ENCODE peak calls at places on chromosomes 1 and 21, in eight cellular contexts. K is mesenchymal stem cell; O is PC-3; F is suprapubic skin; U is GM23338; Z is CD8-positive, alpha-beta T cell; G is psoas muscle; Y is body of pancreas. T is an unnamed sample.
A peak's percentile ranks its signal among the peaks of the same experiment; 100 is the strongest.

GRCh38 chr1:204473415-204473965 is 21.1 kb downstream of the PIK3C2B start:
- DNase-seq in K (no peak), O (no peak), F (no peak), U (no peak), Z (no peak), G (no peak), Y (no peak), T (no peak)

GRCh38 chr1:170214980-170215910 is 69.5 kb downstream of the NTMT2 start:
- DNase-seq in K (no peak), O (no peak), F (no peak), U (no peak), Z (no peak), G (peak; percentile 57), Y (no peak), T (no peak)

GRCh38 chr21:26185021-26185420 is 14.5 kb upstream of the APP start:
- DNase-seq in K (no peak), O (no peak), F (no peak), U (no peak), Z (no peak), G (no peak), Y (no peak), T (no peak)

GRCh38 chr1:31297273-31298247 is 728 bp downstream of the ZCCHC17 start:
- DNase-seq in K (peak; percentile 71), O (peak; percentile 16), F (no peak), U (peak; percentile 29), Z (no peak), G (no peak), Y (peak; percentile 5), T (peak; percentile 2)

GRCh38 chr21:42080788-42081083 is 9.6 kb downstream of the UMODL1 start:
- DNase-seq in K (peak; percentile 94), O (no peak), F (no peak), U (no peak), Z (no peak), G (no peak), Y (no peak), T (no peak)

GRCh38 chr1:195664628-195665027 is 943.6 kb downstream of the KCNT2 start:
- DNase-seq in K (peak; percentile 46), O (peak; percentile 28), F (no peak), U (no peak), Z (no peak), G (no peak), Y (no peak), T (no peak)

GRCh38 chr21:24042687-24043086 is 1564.6 kb downstream of the MRPL39 start:
- DNase-seq in K (no peak), O (no peak), F (no peak), U (no peak), Z (no peak), G (no peak), Y (no peak), T (no peak)

GRCh38 chr1:190154744-190155143 is 322.9 kb downstream of the BRINP3 start:
- DNase-seq in K (no peak), O (no peak), F (no peak), U (no peak), Z (no peak), G (no peak), Y (no peak), T (no peak)

GRCh38 chr1:225848044-225848955 is 33.9 kb downstream of the TMEM63A start:
- DNase-seq in K (no peak), O (no peak), F (no peak), U (no peak), Z (peak; percentile 78), G (no peak), Y (no peak), T (no peak)

GRCh38 chr1:101236546-101237228 is at the start of gene S1PR1:
- DNase-seq in K (peak; percentile 76), O (peak; percentile 37), F (peak; percentile 80), U (peak; percentile 88), Z (peak; percentile 86), G (peak; percentile 79), Y (peak; percentile 46), T (peak; percentile 83)

GRCh38 chr1:191839891-191840290 is 318.4 kb upstream of the RGS18 start:
- DNase-seq in K (peak; percentile 47), O (peak; percentile 3), F (no peak), U (no peak), Z (no peak), G (no peak), Y (no peak), T (no peak)
- H3K4me3 ChIP-seq in K (no peak overlapping the region), O (no peak overlapping the region), F (no peak overlapping the region), U (no peak overlapping the region), Z (no peak overlapping the region), G (no peak overlapping the region), Y (no peak overlapping the region), T (no peak overlapping the region)

GRCh38 chr21:28719731-28720130 is 272.9 kb downstream of the LTN1 start:
- DNase-seq in K (no peak), O (no peak), F (no peak), U (no peak), Z (no peak), G (no peak), Y (no peak), T (no peak)
- H3K4me1 ChIP-seq in K (no peaks in the 10 kb centered on the region), O (no peaks in the 10 kb centered on the region), F (peaks cover 10% of the 10 kb centered on the region), U (no peaks in the 10 kb centered on the region), Z (no peaks in the 10 kb centered on the region), G (peaks cover 11% of the 10 kb centered on the region), Y (no peaks in the 10 kb centered on the region), T (no peaks in the 10 kb centered on the region)

GRCh38 chr1:65959896-65960295 is 167.2 kb downstream of the PDE4B start:
- DNase-seq in K (no peak), O (no peak), F (no peak), U (no peak), Z (no peak), G (no peak), Y (no peak), T (no peak)
- H3K27ac ChIP-seq in K (no peak overlapping the region), O (no peak overlapping the region), F (no peak overlapping the region), U (no peak overlapping the region), Z (no peak overlapping the region), G (no peak overlapping the region), Y (no peak overlapping the region), T (no peak overlapping the region)

GRCh38 chr1:188295157-188295556 is 1466.4 kb downstream of the PLA2G4A start:
- DNase-seq in K (no peak), O (no peak), F (no peak), U (peak; percentile 12), Z (no peak), G (no peak), Y (no peak), T (no peak)
- H3K4me3 ChIP-seq in K (no peak overlapping the region), O (no peak overlapping the region), F (no peak overlapping the region), U (no peak overlapping the region), Z (no peak overlapping the region), G (no peak overlapping the region), Y (no peak overlapping the region), T (no peak overlapping the region)

GRCh38 chr1:3139451-3139852 is 70.4 kb downstream of the PRDM16 start:
- DNase-seq in K (no peak), O (no peak), F (no peak), U (no peak), Z (no peak), G (no peak), Y (no peak), T (no peak)

GRCh38 chr1:3139871-3140837 is 71.2 kb downstream of the PRDM16 start:
- DNase-seq in K (no peak), O (no peak), F (no peak), U (no peak), Z (no peak), G (no peak), Y (peak; percentile 56), T (no peak)

GRCh38 chr1:3136532-3136931 is 67.5 kb downstream of the PRDM16 start:
- DNase-seq in K (no peak), O (no peak), F (no peak), U (no peak), Z (no peak), G (no peak), Y (no peak), T (no peak)

GRCh38 chr1:3137111-3138100 is 68.4 kb downstream of the PRDM16 start:
- DNase-seq in K (no peak), O (no peak), F (no peak), U (no peak), Z (no peak), G (no peak), Y (no peak), T (no peak)

DNA sequence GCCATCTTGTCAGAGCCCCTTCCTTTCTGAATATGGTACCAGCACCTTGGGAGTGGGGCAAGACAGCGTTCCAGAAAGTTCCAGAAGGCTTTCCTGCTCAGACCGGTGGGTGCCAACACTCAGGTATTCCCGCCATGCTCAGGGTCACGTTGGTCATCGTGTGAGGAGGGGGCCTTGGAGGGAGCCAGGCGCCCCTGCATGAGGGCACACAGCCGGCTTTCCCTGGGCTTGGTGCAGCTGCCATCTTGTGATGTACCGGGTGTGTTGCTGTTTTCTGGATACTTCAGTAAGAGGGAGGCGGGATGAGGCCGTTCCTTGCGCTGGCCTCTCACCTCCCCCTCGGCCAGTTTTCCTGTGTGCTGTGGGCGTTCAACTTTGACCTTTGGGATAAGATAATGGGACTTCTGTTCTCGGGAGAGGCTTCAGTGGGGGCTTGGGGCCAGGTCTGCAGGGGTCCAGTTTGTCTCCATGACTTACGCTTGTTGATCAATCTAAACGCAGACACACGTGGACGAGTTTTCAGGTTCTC is 69.7 kb downstream of the PRDM16 start:
- DNase-seq in K (no peak), O (no peak), F (no peak), U (no peak), Z (no peak), G (no peak), Y (no peak), T (no peak)
- H3K4me1 ChIP-seq in K (no peaks in the 10 kb centered on the region), O (peaks cover 4% of the 10 kb centered on the region), F (no peaks in the 10 kb centered on the region), U (no peaks in the 10 kb centered on the region), Z (no peaks in the 10 kb centered on the region), G (no peaks in the 10 kb centered on the region), Y (peaks cover 43% of the 10 kb centered on the region), T (no peaks in the 10 kb centered on the region)

DNA sequence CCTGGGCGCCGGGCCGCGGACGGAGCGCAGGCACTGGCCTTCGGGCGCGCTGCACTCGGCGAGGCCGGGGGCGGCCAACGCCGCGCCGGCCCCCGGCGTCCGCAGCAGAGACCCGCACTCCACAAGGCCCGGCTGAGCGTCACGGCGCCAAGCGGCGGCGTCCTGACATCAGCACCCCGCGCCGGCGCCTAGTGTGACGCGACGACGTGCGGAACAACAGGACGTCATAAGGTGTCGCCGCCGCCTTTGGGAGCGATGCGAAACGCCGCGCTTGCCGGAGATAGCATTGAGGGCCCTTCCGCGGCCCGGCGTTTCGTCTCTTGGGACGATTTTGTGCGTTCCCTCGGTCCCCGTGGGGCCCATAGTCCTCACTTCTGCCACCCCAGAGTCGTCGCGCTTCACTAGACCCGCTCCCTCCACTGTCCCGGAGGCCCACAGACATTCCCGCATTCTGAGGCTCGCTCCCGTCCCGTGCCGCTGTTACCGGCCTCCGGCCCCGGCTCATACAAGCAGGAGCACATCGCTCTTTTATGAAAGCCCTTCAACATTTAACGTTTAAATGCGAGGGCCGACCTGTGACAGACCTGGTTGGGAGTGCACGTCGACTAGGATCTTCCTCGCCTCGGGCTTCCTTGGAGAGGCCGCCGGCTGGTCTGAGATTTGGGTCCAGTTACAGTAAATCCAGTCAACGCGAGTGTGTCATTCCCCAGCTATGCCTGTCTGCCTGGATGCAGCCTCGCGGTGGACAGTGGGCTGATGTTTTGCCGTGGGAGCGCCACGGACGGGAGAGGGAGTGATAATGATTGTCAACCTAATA is at the start of gene SSU72:
- DNase-seq in K (peak; percentile 94), O (peak; percentile 98), F (peak; percentile 96), U (peak; percentile 95), Z (peak; percentile 94), G (peak; percentile 97), Y (peak; percentile 93), T (peak; percentile 95)
- H3K27ac ChIP-seq in K (peak within 1 kb of the TSS; percentile 89), O (peak within 1 kb of the TSS; percentile 83), F (peak within 1 kb of the TSS; percentile 98), U (peak within 1 kb of the TSS; percentile 97), Z (peak within 1 kb of the TSS; percentile 99), G (peak within 1 kb of the TSS; percentile 100), Y (peak within 1 kb of the TSS; percentile 99), T (peak within 1 kb of the TSS; percentile 99)

T was measured in CD4-positive, alpha-beta memory T cell.